ENCODE peak calls at places on chromosomes 11 and 22, in eight cellular contexts. U is IMR-90, Q is heart right ventricle, Z is right lobe of liver, T is choroid plexus epithelial cell, V is Panc1, F is GM10248, C is nephron progenitor cell. X is an unnamed sample.
A peak's percentile ranks its signal among the peaks of the same experiment; 100 is the strongest.

GRCh38 chr11:13010737-13011342 is 1.7 kb downstream of the RASSF10 start:
- DNase-seq in U (no peak), Q (peak; percentile 10), Z (peak; percentile 56), T (no peak), V (no peak), F (peak; percentile 17), C (peak; percentile 50), X (no peak)

GRCh38 chr11:20966489-20966888 is 297.1 kb downstream of the NELL1 start:
- DNase-seq in U (no peak), Q (no peak), Z (no peak), T (no peak), V (no peak), F (no peak), C (no peak), X (no peak)

GRCh38 chr11:100855466-100856067 is 168.5 kb downstream of the ARHGAP42 start:
- DNase-seq in U (peak; percentile 68), Q (no peak), Z (no peak), T (peak; percentile 84), V (no peak), F (no peak), C (no peak), X (no peak)

GRCh38 chr11:131662310-131662709 is 291.9 kb downstream of the NTM start:
- DNase-seq in U (no peak), Q (no peak), Z (no peak), T (no peak), V (no peak), F (no peak), C (no peak), X (no peak)

GRCh38 chr11:120608760-120609211 is 97.2 kb downstream of the GRIK4 start:
- DNase-seq in U (no peak), Q (no peak), Z (no peak), T (no peak), V (no peak), F (no peak), C (no peak), X (no peak)

GRCh38 chr22:33747576-33748180 is 172.6 kb downstream of the LARGE1 start:
- DNase-seq in U (no peak), Q (no peak), Z (no peak), T (no peak), V (no peak), F (no peak), C (no peak), X (no peak)

GRCh38 chr11:122808494-122808893 is 29.8 kb upstream of the CRTAM start:
- DNase-seq in U (peak; percentile 73), Q (peak; percentile 56), Z (no peak), T (peak; percentile 79), V (no peak), F (peak; percentile 58), C (no peak), X (no peak)

GRCh38 chr11:1832181-1832988 is 2.4 kb upstream of the SYT8 start:
- DNase-seq in U (no peak), Q (no peak), Z (peak; percentile 72), T (no peak), V (no peak), F (peak; percentile 87), C (peak; percentile 88), X (no peak)

DNA sequence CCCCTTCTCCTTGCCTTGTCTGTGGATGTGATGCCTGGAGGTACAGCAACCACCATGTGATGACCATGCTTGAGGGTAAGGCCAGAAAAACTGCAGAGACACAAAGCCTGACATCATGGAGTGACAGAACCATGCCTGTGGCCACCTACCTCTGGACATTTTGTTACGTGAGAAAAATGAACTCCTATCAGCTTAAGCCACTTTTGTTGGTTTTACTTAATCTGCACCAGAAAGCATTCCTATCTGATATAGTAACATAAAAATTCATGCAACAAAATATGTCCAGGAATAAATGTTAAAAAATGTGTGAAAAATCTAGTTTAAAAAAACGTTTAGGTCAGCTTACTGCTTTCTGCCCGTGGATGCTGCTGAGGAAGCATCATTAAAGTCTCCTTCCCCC is 42.6 kb upstream of the P4HA3 start:
- DNase-seq in U (no peak), Q (no peak), Z (no peak), T (no peak), V (no peak), F (no peak), C (no peak), X (no peak)
- TF ChIP-seq CTCF in U (no peak), Q (no peak), Z (no peak), T (no peak), V (no peak), F (no peak), C (no peak), X (no peak)

DNA sequence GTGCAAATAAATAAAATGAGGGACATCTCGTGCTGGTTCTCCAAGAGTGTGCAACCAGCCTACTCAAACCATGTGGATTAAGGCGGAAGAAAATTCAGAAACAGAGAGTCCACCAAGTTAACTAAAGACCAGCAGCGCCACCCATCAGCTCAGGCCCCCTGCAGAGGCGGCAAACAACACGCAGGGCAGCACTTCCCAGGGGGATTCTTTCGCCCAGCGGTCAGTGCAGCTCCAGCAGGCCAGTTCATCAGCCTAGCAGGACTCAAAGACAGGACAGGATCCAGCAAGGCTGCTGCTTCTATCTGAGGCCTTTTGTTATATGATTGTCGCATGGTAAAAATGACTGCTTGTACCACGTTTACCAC is 51.7 kb downstream of the PACSIN2 start:
- DNase-seq in U (no peak), Q (no peak), Z (no peak), T (no peak), V (no peak), F (no peak), C (no peak), X (no peak)
- TF ChIP-seq CTCF in U (no peak), Q (no peak), Z (no peak), T (no peak), V (no peak), F (no peak), C (no peak), X (no peak)

DNA sequence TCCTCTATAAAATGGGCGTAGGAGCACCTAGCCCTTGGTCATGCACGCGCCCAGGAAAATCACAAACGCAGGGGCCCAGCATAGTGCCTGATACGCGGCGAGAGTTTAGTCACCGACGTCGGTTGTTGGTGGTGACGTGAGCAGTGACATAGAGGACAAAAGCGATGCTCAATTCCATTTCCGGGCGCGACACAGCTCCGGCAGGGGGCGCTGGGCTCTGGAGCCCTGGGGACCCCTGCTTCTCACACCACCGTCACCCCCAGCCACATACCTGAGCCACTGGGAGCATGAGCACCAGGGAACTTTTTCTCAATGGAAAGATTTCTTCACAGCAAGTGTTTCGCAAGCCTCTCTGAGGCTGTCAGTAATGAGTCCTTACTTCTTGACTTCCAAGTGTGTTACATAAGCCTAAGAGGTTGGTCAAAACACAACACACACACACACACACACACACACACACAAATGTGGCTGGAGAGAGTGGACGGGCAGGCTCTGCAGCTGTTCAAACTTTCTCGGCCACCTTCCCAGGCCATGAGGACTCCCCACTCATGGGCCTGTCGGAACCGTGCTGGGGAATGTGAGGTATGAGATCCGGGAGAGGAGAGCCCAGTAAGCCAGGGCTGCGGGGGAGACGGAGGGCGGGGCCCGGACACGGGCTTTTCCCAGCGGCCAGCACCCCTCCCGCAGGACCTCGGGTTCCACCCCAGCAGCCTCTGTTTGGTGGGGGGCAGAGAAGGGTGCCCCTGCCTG is 36.9 kb upstream of the LINC01488 start:
- DNase-seq in U (peak; percentile 93), Q (peak; percentile 79), Z (peak; percentile 59), T (peak; percentile 97), V (no peak), F (no peak), C (peak; percentile 60), X (peak; percentile 82)
- TF ChIP-seq CTCF in U (peak; percentile 56), Q (peak; percentile 52), Z (no peak), T (peak; percentile 64), V (no peak), F (no peak), C (peak; percentile 42), X (no peak)

GRCh38 chr11:135074397-135074998 is 662.5 kb upstream of the B3GAT1 start:
- DNase-seq in U (no peak), Q (no peak), Z (no peak), T (peak; percentile 42), V (peak; percentile 18), F (no peak), C (no peak), X (no peak)

GRCh38 chr11:135073870-135074269 is 661.8 kb upstream of the B3GAT1 start:
- DNase-seq in U (no peak), Q (no peak), Z (no peak), T (no peak), V (no peak), F (no peak), C (no peak), X (no peak)

GRCh38 chr11:135073444-135073843 is 661.4 kb upstream of the B3GAT1 start:
- DNase-seq in U (no peak), Q (no peak), Z (no peak), T (no peak), V (no peak), F (no peak), C (no peak), X (no peak)

GRCh38 chr11:135069884-135070283 is 657.8 kb upstream of the B3GAT1 start:
- DNase-seq in U (peak; percentile 15), Q (no peak), Z (no peak), T (peak; percentile 20), V (no peak), F (no peak), C (no peak), X (no peak)

DNA sequence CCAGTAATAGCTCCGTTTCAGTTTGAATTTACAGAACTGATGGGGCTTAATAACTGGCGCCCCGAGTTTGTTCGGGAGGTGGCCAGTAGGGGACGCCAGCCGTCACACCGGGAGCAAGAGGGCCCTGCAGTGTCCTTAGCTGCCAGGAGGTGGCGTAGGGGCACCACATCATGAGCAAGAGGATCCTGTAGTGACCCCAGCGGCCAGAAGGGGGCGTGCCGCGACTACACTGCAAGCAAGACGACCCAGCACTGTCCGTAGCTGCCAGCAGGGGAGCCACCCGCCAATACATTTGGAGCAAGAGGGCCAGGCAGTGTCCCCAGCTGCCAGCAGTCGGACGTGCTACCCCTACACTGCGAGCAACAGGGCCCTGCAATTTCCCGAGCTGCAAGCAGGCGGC is 663.7 kb upstream of the B3GAT1 start:
- DNase-seq in U (peak; percentile 5), Q (no peak), Z (no peak), T (peak; percentile 72), V (no peak), F (no peak), C (peak; percentile 65), X (no peak)
- TF ChIP-seq CTCF in U (peak; percentile 50), Q (peak; percentile 43), Z (peak; percentile 22), T (peak; percentile 69), V (peak; percentile 68), F (peak; percentile 37), C (peak; percentile 53), X (peak; percentile 35)

DNA sequence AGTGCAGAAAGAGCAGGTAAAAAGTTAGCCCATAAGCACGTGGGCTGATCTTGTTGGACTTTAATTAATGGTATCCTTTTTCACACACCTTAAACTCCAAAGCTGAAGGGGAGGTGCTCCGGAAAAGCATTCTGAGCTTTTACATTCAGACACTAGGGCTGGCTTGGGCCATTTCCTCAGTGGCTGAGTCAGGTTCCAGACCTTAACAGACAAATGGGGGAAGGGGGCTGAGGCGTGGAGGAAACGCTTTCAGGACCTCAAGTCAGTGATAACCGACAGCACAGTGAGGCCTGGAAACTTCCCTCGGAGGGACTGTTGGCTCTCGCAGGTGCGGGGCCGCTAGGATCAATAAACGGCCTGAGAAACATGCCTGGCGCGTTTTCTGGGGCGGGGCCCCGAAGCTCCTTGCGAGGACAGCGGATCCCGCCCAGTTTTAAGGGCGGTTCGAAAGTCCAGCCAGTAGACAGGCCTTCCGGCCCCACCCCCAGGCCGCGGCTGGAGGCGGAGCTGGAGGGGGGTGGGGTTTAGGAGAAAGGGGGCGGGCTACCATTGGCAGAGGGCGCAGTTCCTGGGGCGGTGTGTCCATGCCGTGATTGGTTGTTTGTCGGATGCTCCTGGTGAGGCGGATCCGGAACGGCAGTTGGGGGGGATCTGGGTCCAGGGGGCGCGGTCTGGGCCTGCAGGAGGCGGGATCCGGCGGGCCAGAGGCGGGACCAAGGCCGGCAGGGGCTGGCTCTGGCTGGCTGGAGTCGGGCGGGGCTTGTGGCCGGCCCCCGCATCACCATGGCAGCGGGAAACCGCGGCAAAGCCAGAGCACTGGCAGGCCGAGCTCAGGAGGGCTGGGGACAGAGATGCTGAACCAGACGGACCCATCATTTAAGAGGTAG is 8.0 kb downstream of the C11orf52 start:
- DNase-seq in U (peak; percentile 96), Q (peak; percentile 96), Z (peak; percentile 98), T (peak; percentile 99), V (peak; percentile 87), F (peak; percentile 99), C (peak; percentile 98), X (peak; percentile 85)
- TF ChIP-seq CTCF in U (no peak), Q (no peak), Z (no peak), T (peak; percentile 16), V (no peak), F (no peak), C (no peak), X (no peak)

X was measured in AG04449.